ENCODE peak calls at places on chromosomes 11 and 22, in nine cellular contexts. U is effector memory CD8-positive, alpha-beta T cell; O is Calu3; P is sciatic nerve; N is central memory CD4-positive, alpha-beta T cell; Q is posterior cingulate gyrus; L is germinal center; M is mesenteric fat pad; H is cortex of kidney. I is an unnamed sample.

GRCh38 chr22:33923660-33924246 is 3.5 kb upstream of the LARGE1 start:
- DNase-seq in M (no peak), H (no peak), U (no peak), O (peak; percentile 67), L (peak; percentile 57), N (peak; percentile 23), Q (peak; percentile 67), P (peak; percentile 73), I (no peak)

GRCh38 chr22:38494498-38494897 is 11.6 kb downstream of the DDX17 start:
- DNase-seq in H (no peak), L (no peak), N (no peak), P (no peak), U (no peak), Q (no peak), M (no peak), O (no peak), I (no peak)

GRCh38 chr11:63869686-63870085 is 30.8 kb downstream of the MARK2 start:
- DNase-seq in M (no peak), Q (no peak), P (no peak), L (no peak), U (peak; percentile 20), O (no peak), N (peak; percentile 68), H (no peak), I (no peak)

GRCh38 chr11:109547356-109548027 is 125.5 kb downstream of the C11orf87 start:
- DNase-seq in L (no peak), M (no peak), P (no peak), U (no peak), H (no peak), N (no peak), O (no peak), Q (no peak), I (no peak)

GRCh38 chr11:96257972-96258951 is 84.7 kb downstream of the MAML2 start:
- DNase-seq in L (peak; percentile 55), Q (no peak), M (no peak), O (no peak), N (peak; percentile 74), H (no peak), U (peak; percentile 32), P (no peak), I (no peak)

GRCh38 chr11:61066645-61067044 is 35.6 kb upstream of the CD5 start:
- DNase-seq in U (no peak), H (no peak), N (no peak), L (no peak), O (no peak), Q (no peak), P (no peak), M (no peak), I (no peak)

GRCh38 chr11:130578738-130579368 is 130.4 kb downstream of the ADAMTS15 start:
- DNase-seq in M (no peak), H (no peak), P (no peak), L (no peak), N (no peak), U (no peak), Q (no peak), O (no peak), I (no peak)

GRCh38 chr11:23755076-23755475 is 741.8 kb upstream of the LUZP2 start:
- DNase-seq in O (no peak), M (no peak), N (no peak), H (no peak), U (no peak), Q (no peak), P (no peak), L (no peak), I (no peak)

GRCh38 chr22:20584872-20585639 is 77.6 kb downstream of the MED15 start:
- DNase-seq in O (no peak), P (no peak), N (no peak), H (no peak), M (no peak), Q (no peak), L (no peak), U (no peak), I (no peak)

GRCh38 chr11:95229199-95230053 is 1.6 kb downstream of the SESN3 start:
- DNase-seq in H (no peak), N (no peak), U (no peak), Q (peak; percentile 9), P (no peak), L (no peak), M (no peak), O (no peak), I (no peak)

GRCh38 chr11:117684731-117685130 is 112.3 kb downstream of the DSCAML1 start:
- DNase-seq in U (no peak), H (no peak), M (no peak), O (no peak), L (no peak), Q (no peak), P (no peak), N (no peak), I (no peak)

GRCh38 chr22:48749555-48750227 is 1078.0 kb downstream of the BRD1 start:
- DNase-seq in U (no peak), M (peak; percentile 76), L (no peak), N (no peak), O (no peak), P (peak; percentile 33), Q (no peak), H (no peak), I (no peak)

GRCh38 chr11:2525941-2526807 is 81.4 kb downstream of the KCNQ1 start:
- DNase-seq in P (peak; percentile 52), M (peak; percentile 81), U (no peak), O (no peak), Q (no peak), N (no peak), L (no peak), H (no peak), I (no peak)

I was measured in activated T-helper 9 cell treated with anti-CD3 and anti-CD28 coated beads, Interleukin-2, amount 50 U/mL, for 16 hours.